ENCODE peak calls at places on chromosomes 4 and X, in four cellular contexts. One of them, this sample, is unnamed.

GRCh38 chr4:100117749-100118148 is 72.5 kb downstream of the DDIT4L start:
- DNase-seq in stomach: no peak
- DNase-seq in effector memory CD4-positive, alpha-beta T cell: no peak
- DNase-seq in psoas muscle: no peak
- DNase-seq in this sample: no peak

GRCh38 chr4:7186081-7186480 is 6.3 kb upstream of the SORCS2 start:
- DNase-seq in effector memory CD4-positive, alpha-beta T cell: no peak
- DNase-seq in stomach: no peak
- DNase-seq in psoas muscle: no peak
- DNase-seq in this sample: peak; percentile 49

GRCh38 chr4:73075832-73076231 is 6.3 kb upstream of the COX18 start:
- DNase-seq in stomach: no peak
- DNase-seq in psoas muscle: no peak
- DNase-seq in effector memory CD4-positive, alpha-beta T cell: no peak
- DNase-seq in this sample: no peak

GRCh38 chrX:132820675-132821074 is 137.8 kb downstream of the HS6ST2 start:
- DNase-seq in effector memory CD4-positive, alpha-beta T cell: no peak
- DNase-seq in stomach: no peak
- DNase-seq in psoas muscle: no peak
- DNase-seq in this sample: no peak

GRCh38 chrX:8201896-8202331 is 30.8 kb upstream of the VCX2 start:
- DNase-seq in effector memory CD4-positive, alpha-beta T cell: no peak
- DNase-seq in stomach: no peak
- DNase-seq in psoas muscle: peak; percentile 14
- DNase-seq in this sample: no peak

GRCh38 chrX:37726346-37726745 is 40.8 kb downstream of the XK start:
- DNase-seq in psoas muscle: no peak
- DNase-seq in effector memory CD4-positive, alpha-beta T cell: no peak
- DNase-seq in stomach: no peak
- DNase-seq in this sample: no peak

GRCh38 chrX:118536687-118537461 is 41.3 kb downstream of the DOCK11 start:
- DNase-seq in psoas muscle: no peak
- DNase-seq in stomach: no peak
- DNase-seq in effector memory CD4-positive, alpha-beta T cell: no peak
- DNase-seq in this sample: no peak

GRCh38 chr4:41882622-41883347 is 52.4 kb upstream of the TMEM33 start:
- DNase-seq in stomach: peak; percentile 42
- DNase-seq in psoas muscle: no peak
- DNase-seq in effector memory CD4-positive, alpha-beta T cell: no peak
- DNase-seq in this sample: no peak

GRCh38 chr4:53541577-53542206 is 49.6 kb downstream of the LNX1 start:
- DNase-seq in psoas muscle: no peak
- DNase-seq in stomach: no peak
- DNase-seq in effector memory CD4-positive, alpha-beta T cell: no peak
- DNase-seq in this sample: no peak

GRCh38 chrX:69136546-69137331 is 28.5 kb downstream of the PJA1 start:
- DNase-seq in effector memory CD4-positive, alpha-beta T cell: no peak
- DNase-seq in psoas muscle: peak; percentile 44
- DNase-seq in stomach: no peak
- DNase-seq in this sample: no peak

GRCh38 chrX:44871114-44871645 is 1.8 kb upstream of the KDM6A start:
- DNase-seq in effector memory CD4-positive, alpha-beta T cell: no peak
- DNase-seq in stomach: peak; percentile 45
- DNase-seq in psoas muscle: peak; percentile 20
- DNase-seq in this sample: no peak

GRCh38 chrX:48971325-48972213 is at the start of gene KCND1:
- DNase-seq in psoas muscle: peak; percentile 36
- DNase-seq in stomach: peak; percentile 29
- DNase-seq in effector memory CD4-positive, alpha-beta T cell: no peak
- DNase-seq in this sample: peak; percentile 81

GRCh38 chrX:150857453-150857852 is 41.0 kb downstream of the CD99L2 start:
- DNase-seq in psoas muscle: no peak
- DNase-seq in stomach: no peak
- DNase-seq in effector memory CD4-positive, alpha-beta T cell: no peak
- DNase-seq in this sample: no peak

GRCh38 chr4:127759228-127759820 is 22.8 kb upstream of the HSPA4L start:
- DNase-seq in stomach: no peak
- DNase-seq in psoas muscle: no peak
- DNase-seq in effector memory CD4-positive, alpha-beta T cell: no peak
- DNase-seq in this sample: no peak

GRCh38 chrX:42119076-42119475 is 195.7 kb upstream of the CASK start:
- DNase-seq in effector memory CD4-positive, alpha-beta T cell: no peak
- DNase-seq in psoas muscle: no peak
- DNase-seq in stomach: no peak
- DNase-seq in this sample: no peak

GRCh38 chr4:132063829-132064228 is 1085.3 kb upstream of the PCDH10 start:
- DNase-seq in stomach: no peak
- DNase-seq in psoas muscle: no peak
- DNase-seq in effector memory CD4-positive, alpha-beta T cell: no peak
- DNase-seq in this sample: no peak

GRCh38 chr4:98929341-98930267 is 671 bp upstream of the EIF4E start:
- DNase-seq in stomach: peak; percentile 71
- DNase-seq in psoas muscle: peak; percentile 74
- DNase-seq in effector memory CD4-positive, alpha-beta T cell: peak; percentile 33
- DNase-seq in this sample: peak; percentile 79

GRCh38 chrX:150663061-150663460 is 30.1 kb upstream of the MTMR1 start:
- DNase-seq in stomach: no peak
- DNase-seq in psoas muscle: no peak
- DNase-seq in effector memory CD4-positive, alpha-beta T cell: no peak
- DNase-seq in this sample: no peak

GRCh38 chr4:145945431-145946155 is 7.0 kb upstream of the ZNF827 start:
- DNase-seq in stomach: no peak
- DNase-seq in psoas muscle: no peak
- DNase-seq in effector memory CD4-positive, alpha-beta T cell: no peak
- DNase-seq in this sample: no peak

GRCh38 chrX:134734343-134735001 is 76.2 kb upstream of the PLAC1 start:
- DNase-seq in stomach: no peak
- DNase-seq in effector memory CD4-positive, alpha-beta T cell: no peak
- DNase-seq in psoas muscle: no peak
- DNase-seq in this sample: no peak

GRCh38 chr4:153186046-153186728 is 18.1 kb upstream of the TRIM2 start:
- DNase-seq in stomach: no peak
- DNase-seq in psoas muscle: no peak
- DNase-seq in effector memory CD4-positive, alpha-beta T cell: no peak
- DNase-seq in this sample: peak; percentile 39

GRCh38 chr4:166169111-166169510 is 296.1 kb downstream of the TLL1 start:
- DNase-seq in stomach: no peak
- DNase-seq in effector memory CD4-positive, alpha-beta T cell: no peak
- DNase-seq in psoas muscle: no peak
- DNase-seq in this sample: no peak

GRCh38 chr4:139560396-139561084 is 4.5 kb upstream of the SETD7 start:
- DNase-seq in psoas muscle: no peak
- DNase-seq in effector memory CD4-positive, alpha-beta T cell: no peak
- DNase-seq in stomach: no peak
- DNase-seq in this sample: no peak

GRCh38 chr4:26412381-26413372 is 77.6 kb downstream of the CCKAR start:
- DNase-seq in effector memory CD4-positive, alpha-beta T cell: no peak
- DNase-seq in psoas muscle: no peak
- DNase-seq in stomach: peak; percentile 80
- DNase-seq in this sample: no peak

GRCh38 chrX:148878371-148878770 is 378.0 kb downstream of the AFF2 start:
- DNase-seq in stomach: no peak
- DNase-seq in psoas muscle: no peak
- DNase-seq in effector memory CD4-positive, alpha-beta T cell: no peak
- DNase-seq in this sample: no peak

GRCh38 chr4:67918428-67918827 is 34.6 kb upstream of the TMPRSS11D start:
- DNase-seq in effector memory CD4-positive, alpha-beta T cell: no peak
- DNase-seq in psoas muscle: no peak
- DNase-seq in stomach: no peak
- DNase-seq in this sample: no peak

GRCh38 chr4:115453416-115453815 is 340.0 kb upstream of the NDST4 start:
- DNase-seq in psoas muscle: no peak
- DNase-seq in effector memory CD4-positive, alpha-beta T cell: no peak
- DNase-seq in stomach: no peak
- DNase-seq in this sample: no peak

GRCh38 chr4:100190643-100191600 is 654 bp upstream of the DDIT4L start:
- DNase-seq in stomach: no peak
- DNase-seq in psoas muscle: no peak
- DNase-seq in effector memory CD4-positive, alpha-beta T cell: no peak
- DNase-seq in this sample: no peak

GRCh38 chrX:13029341-13029740 is 15.1 kb downstream of the FAM9C start:
- DNase-seq in stomach: peak; percentile 71
- DNase-seq in psoas muscle: peak; percentile 26
- DNase-seq in effector memory CD4-positive, alpha-beta T cell: no peak
- DNase-seq in this sample: no peak

GRCh38 chr4:80213117-80213815 is 16.0 kb downstream of the PRDM8 start:
- DNase-seq in psoas muscle: no peak
- DNase-seq in stomach: no peak
- DNase-seq in effector memory CD4-positive, alpha-beta T cell: no peak
- DNase-seq in this sample: no peak

GRCh38 chr4:26484032-26484515 is 6.2 kb downstream of the CCKAR start:
- DNase-seq in stomach: no peak
- DNase-seq in psoas muscle: no peak
- DNase-seq in effector memory CD4-positive, alpha-beta T cell: no peak
- DNase-seq in this sample: no peak

GRCh38 chr4:6226506-6226905 is 26.2 kb upstream of the JAKMIP1 start:
- DNase-seq in stomach: peak; percentile 22
- DNase-seq in psoas muscle: no peak
- DNase-seq in effector memory CD4-positive, alpha-beta T cell: no peak
- DNase-seq in this sample: no peak

GRCh38 chrX:20362268-20363002 is 95.7 kb upstream of the RPS6KA3 start:
- DNase-seq in effector memory CD4-positive, alpha-beta T cell: no peak
- DNase-seq in psoas muscle: no peak
- DNase-seq in stomach: no peak
- DNase-seq in this sample: no peak

GRCh38 chr4:81565137-81565870 is 93.6 kb upstream of the RASGEF1B start:
- DNase-seq in psoas muscle: peak; percentile 80
- DNase-seq in stomach: peak; percentile 81
- DNase-seq in effector memory CD4-positive, alpha-beta T cell: no peak
- DNase-seq in this sample: peak; percentile 24

GRCh38 chrX:10859353-10859752 is 239.0 kb upstream of the MID1 start:
- DNase-seq in effector memory CD4-positive, alpha-beta T cell: no peak
- DNase-seq in psoas muscle: no peak
- DNase-seq in stomach: no peak
- DNase-seq in this sample: no peak

GRCh38 chr4:11182586-11183357 is 245.9 kb downstream of the HS3ST1 start:
- DNase-seq in effector memory CD4-positive, alpha-beta T cell: no peak
- DNase-seq in stomach: no peak
- DNase-seq in psoas muscle: no peak
- DNase-seq in this sample: no peak

DNA sequence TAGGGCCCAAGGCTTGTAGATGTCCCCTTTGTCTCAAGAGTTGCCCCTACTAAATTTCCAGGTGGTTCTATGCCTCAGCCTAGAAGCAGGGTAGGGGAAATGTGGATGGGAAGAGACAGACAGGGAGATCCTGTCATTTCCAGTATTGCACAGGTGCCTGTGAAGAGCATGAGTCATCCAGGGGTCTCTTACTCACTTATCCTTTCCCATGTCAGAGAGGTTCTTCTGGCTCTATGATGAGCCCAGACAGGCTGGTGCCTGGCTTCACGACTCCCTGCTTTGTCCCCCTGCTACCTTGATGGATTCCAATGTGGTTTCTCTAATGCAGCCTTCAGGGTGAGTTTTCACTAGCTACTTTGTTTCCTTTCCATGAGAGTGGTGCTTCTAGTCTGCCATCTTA is 35.2 kb upstream of the DDX60 start:
- DNase-seq in psoas muscle: no peak
- DNase-seq in effector memory CD4-positive, alpha-beta T cell: no peak
- DNase-seq in stomach: no peak
- DNase-seq in this sample: no peak
- H3K4me3 ChIP-seq in psoas muscle: no peak overlapping the region
- H3K4me3 ChIP-seq in effector memory CD4-positive, alpha-beta T cell: no peak overlapping the region
- H3K4me3 ChIP-seq in stomach: no peak overlapping the region
- H3K4me3 ChIP-seq in this sample: no peak overlapping the region

GRCh38 chrX:154048398-154048797 is 28.7 kb upstream of the IRAK1 start:
- DNase-seq in psoas muscle: no peak
- DNase-seq in effector memory CD4-positive, alpha-beta T cell: no peak
- DNase-seq in stomach: no peak
- DNase-seq in this sample: no peak

GRCh38 chrX:154049209-154050112 is 29.8 kb upstream of the IRAK1 start:
- DNase-seq in stomach: peak; percentile 39
- DNase-seq in effector memory CD4-positive, alpha-beta T cell: no peak
- DNase-seq in psoas muscle: no peak
- DNase-seq in this sample: no peak

GRCh38 chrX:154047266-154047665 is 27.6 kb upstream of the IRAK1 start:
- DNase-seq in stomach: no peak
- DNase-seq in effector memory CD4-positive, alpha-beta T cell: no peak
- DNase-seq in psoas muscle: no peak
- DNase-seq in this sample: no peak

GRCh38 chrX:154044045-154044444 is 24.3 kb upstream of the IRAK1 start:
- DNase-seq in stomach: no peak
- DNase-seq in psoas muscle: no peak
- DNase-seq in effector memory CD4-positive, alpha-beta T cell: no peak
- DNase-seq in this sample: no peak

DNA sequence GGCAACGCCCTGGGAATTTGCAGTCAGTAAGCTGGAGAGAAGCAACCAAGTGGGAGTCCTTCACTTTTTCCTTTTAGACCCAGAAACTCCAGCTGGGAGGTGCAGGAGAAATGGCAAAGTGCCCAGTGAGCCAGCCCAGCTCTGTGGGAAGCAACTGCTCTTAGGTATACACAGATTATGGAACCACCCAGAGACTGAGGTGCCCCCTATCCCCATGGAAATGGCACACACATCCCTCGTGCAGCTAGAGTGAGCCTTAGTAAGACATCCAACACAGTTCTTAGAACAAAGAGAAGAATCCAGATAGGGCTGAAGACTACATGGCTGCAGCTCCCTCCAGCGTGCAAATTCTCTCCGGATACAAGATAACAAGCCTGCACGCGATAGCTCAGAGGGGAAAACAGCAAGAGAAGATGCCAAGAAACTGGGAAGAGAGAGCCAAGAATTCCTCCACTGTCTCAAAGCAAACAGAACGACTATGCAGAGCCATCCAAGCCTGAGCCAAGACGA is 26.6 kb upstream of the IRAK1 start:
- DNase-seq in psoas muscle: no peak
- DNase-seq in stomach: no peak
- DNase-seq in effector memory CD4-positive, alpha-beta T cell: no peak
- DNase-seq in this sample: no peak
- H3K4me3 ChIP-seq in psoas muscle: no peak overlapping the region
- H3K4me3 ChIP-seq in stomach: no peak overlapping the region
- H3K4me3 ChIP-seq in effector memory CD4-positive, alpha-beta T cell: no peak overlapping the region
- H3K4me3 ChIP-seq in this sample: no peak overlapping the region

GRCh38 chrX:52262195-52262546 is 77.5 kb downstream of the MAGED4 start:
- DNase-seq in psoas muscle: no peak
- DNase-seq in stomach: no peak
- DNase-seq in effector memory CD4-positive, alpha-beta T cell: no peak
- DNase-seq in this sample: no peak

GRCh38 chrX:52261463-52262194 is 76.9 kb downstream of the MAGED4 start:
- DNase-seq in effector memory CD4-positive, alpha-beta T cell: peak; percentile 82
- DNase-seq in psoas muscle: peak; percentile 96
- DNase-seq in stomach: peak; percentile 96
- DNase-seq in this sample: peak; percentile 83

GRCh38 chrX:52265713-52266112 is 81.0 kb downstream of the MAGED4 start:
- DNase-seq in stomach: no peak
- DNase-seq in psoas muscle: no peak
- DNase-seq in effector memory CD4-positive, alpha-beta T cell: no peak
- DNase-seq in this sample: no peak

GRCh38 chrX:52263417-52263816 is 78.7 kb downstream of the MAGED4 start:
- DNase-seq in effector memory CD4-positive, alpha-beta T cell: no peak
- DNase-seq in stomach: no peak
- DNase-seq in psoas muscle: no peak
- DNase-seq in this sample: no peak

GRCh38 chrX:52261125-52261462 is 76.4 kb downstream of the MAGED4 start:
- DNase-seq in effector memory CD4-positive, alpha-beta T cell: no peak
- DNase-seq in stomach: no peak
- DNase-seq in psoas muscle: no peak
- DNase-seq in this sample: no peak
- H3K4me3 ChIP-seq in effector memory CD4-positive, alpha-beta T cell: peak overlapping the region; percentile 63
- H3K4me3 ChIP-seq in stomach: peak overlapping the region; percentile 56
- H3K4me3 ChIP-seq in psoas muscle: peak overlapping the region; percentile 86
- H3K4me3 ChIP-seq in this sample: peak overlapping the region; percentile 66

GRCh38 chr4:8236920-8237195 is 32.7 kb upstream of the HTRA3 start:
- DNase-seq in stomach: no peak
- DNase-seq in effector memory CD4-positive, alpha-beta T cell: no peak
- DNase-seq in psoas muscle: no peak
- DNase-seq in this sample: no peak
- H3K4me3 ChIP-seq in stomach: no peak overlapping the region
- H3K4me3 ChIP-seq in effector memory CD4-positive, alpha-beta T cell: no peak overlapping the region
- H3K4me3 ChIP-seq in psoas muscle: no peak overlapping the region
- H3K4me3 ChIP-seq in this sample: no peak overlapping the region

This sample was measured in ascending aorta.